ENCODE peak calls at places on chromosome 9, in eight cellular contexts. One of them, this sample, is unnamed.

GRCh38 chr9:123375725-123376132 is 19.7 kb downstream of the CRB2 start:
- DNase-seq in stomach: no peak
- DNase-seq in thyroid gland: no peak
- DNase-seq in Peyer's patch: no peak
- DNase-seq in tibial nerve: no peak
- DNase-seq in A549: no peak
- DNase-seq in prostate gland: no peak
- DNase-seq in suprapubic skin: no peak
- DNase-seq in this sample: no peak

GRCh38 chr9:101271102-101271501 is 113.7 kb downstream of the BAAT start:
- DNase-seq in suprapubic skin: no peak
- DNase-seq in Peyer's patch: no peak
- DNase-seq in A549: no peak
- DNase-seq in prostate gland: no peak
- DNase-seq in tibial nerve: no peak
- DNase-seq in stomach: no peak
- DNase-seq in thyroid gland: no peak
- DNase-seq in this sample: no peak

GRCh38 chr9:6007770-6008168 is 7.7 kb downstream of the RANBP6 start:
- DNase-seq in prostate gland: peak
- DNase-seq in A549: peak
- DNase-seq in thyroid gland: peak
- DNase-seq in tibial nerve: peak
- DNase-seq in Peyer's patch: peak
- DNase-seq in suprapubic skin: peak
- DNase-seq in stomach: peak
- DNase-seq in this sample: peak

GRCh38 chr9:94030318-94031179 is 53.7 kb upstream of the PTPDC1 start:
- DNase-seq in suprapubic skin: peak
- DNase-seq in A549: peak
- DNase-seq in prostate gland: peak
- DNase-seq in tibial nerve: peak
- DNase-seq in stomach: peak
- DNase-seq in thyroid gland: peak
- DNase-seq in Peyer's patch: peak
- DNase-seq in this sample: peak

GRCh38 chr9:89661956-89662717 is 57.3 kb downstream of the GADD45G start:
- DNase-seq in Peyer's patch: peak
- DNase-seq in prostate gland: peak
- DNase-seq in tibial nerve: peak
- DNase-seq in thyroid gland: peak
- DNase-seq in A549: peak
- DNase-seq in suprapubic skin: peak
- DNase-seq in stomach: peak
- DNase-seq in this sample: peak

GRCh38 chr9:119675951-119676350 is 306.7 kb upstream of the BRINP1 start:
- DNase-seq in Peyer's patch: no peak
- DNase-seq in A549: no peak
- DNase-seq in thyroid gland: no peak
- DNase-seq in stomach: no peak
- DNase-seq in tibial nerve: no peak
- DNase-seq in prostate gland: no peak
- DNase-seq in suprapubic skin: no peak
- DNase-seq in this sample: no peak

GRCh38 chr9:131579789-131580211 is 34.5 kb downstream of the PRRT1B start:
- DNase-seq in tibial nerve: no peak
- DNase-seq in thyroid gland: no peak
- DNase-seq in stomach: no peak
- DNase-seq in prostate gland: no peak
- DNase-seq in Peyer's patch: no peak
- DNase-seq in A549: no peak
- DNase-seq in suprapubic skin: no peak
- DNase-seq in this sample: no peak

GRCh38 chr9:14437336-14438231 is 123.6 kb upstream of the NFIB start:
- DNase-seq in Peyer's patch: no peak
- DNase-seq in suprapubic skin: no peak
- DNase-seq in prostate gland: no peak
- DNase-seq in thyroid gland: peak
- DNase-seq in stomach: no peak
- DNase-seq in tibial nerve: no peak
- DNase-seq in A549: no peak
- DNase-seq in this sample: no peak

GRCh38 chr9:98021306-98022040 is 35.1 kb upstream of the NANS start:
- DNase-seq in A549: no peak
- DNase-seq in stomach: peak
- DNase-seq in thyroid gland: peak
- DNase-seq in suprapubic skin: no peak
- DNase-seq in tibial nerve: no peak
- DNase-seq in prostate gland: no peak
- DNase-seq in Peyer's patch: no peak
- DNase-seq in this sample: no peak

GRCh38 chr9:119284118-119284517 is 85.1 kb downstream of the BRINP1 start:
- DNase-seq in tibial nerve: no peak
- DNase-seq in A549: no peak
- DNase-seq in prostate gland: no peak
- DNase-seq in suprapubic skin: no peak
- DNase-seq in Peyer's patch: no peak
- DNase-seq in stomach: no peak
- DNase-seq in thyroid gland: no peak
- DNase-seq in this sample: no peak

GRCh38 chr9:77236693-77237092 is 59.4 kb downstream of the VPS13A start:
- DNase-seq in tibial nerve: no peak
- DNase-seq in A549: no peak
- DNase-seq in prostate gland: no peak
- DNase-seq in Peyer's patch: no peak
- DNase-seq in thyroid gland: no peak
- DNase-seq in stomach: no peak
- DNase-seq in suprapubic skin: no peak
- DNase-seq in this sample: no peak

GRCh38 chr9:108575286-108575685 is 280.5 kb downstream of the ACTL7B start:
- DNase-seq in suprapubic skin: no peak
- DNase-seq in prostate gland: no peak
- DNase-seq in thyroid gland: no peak
- DNase-seq in stomach: no peak
- DNase-seq in Peyer's patch: no peak
- DNase-seq in tibial nerve: no peak
- DNase-seq in A549: no peak
- DNase-seq in this sample: no peak

GRCh38 chr9:114272739-114273431 is 50.0 kb upstream of the ORM1 start:
- DNase-seq in Peyer's patch: no peak
- DNase-seq in thyroid gland: no peak
- DNase-seq in tibial nerve: no peak
- DNase-seq in A549: no peak
- DNase-seq in stomach: no peak
- DNase-seq in suprapubic skin: peak
- DNase-seq in prostate gland: no peak
- DNase-seq in this sample: no peak

DNA sequence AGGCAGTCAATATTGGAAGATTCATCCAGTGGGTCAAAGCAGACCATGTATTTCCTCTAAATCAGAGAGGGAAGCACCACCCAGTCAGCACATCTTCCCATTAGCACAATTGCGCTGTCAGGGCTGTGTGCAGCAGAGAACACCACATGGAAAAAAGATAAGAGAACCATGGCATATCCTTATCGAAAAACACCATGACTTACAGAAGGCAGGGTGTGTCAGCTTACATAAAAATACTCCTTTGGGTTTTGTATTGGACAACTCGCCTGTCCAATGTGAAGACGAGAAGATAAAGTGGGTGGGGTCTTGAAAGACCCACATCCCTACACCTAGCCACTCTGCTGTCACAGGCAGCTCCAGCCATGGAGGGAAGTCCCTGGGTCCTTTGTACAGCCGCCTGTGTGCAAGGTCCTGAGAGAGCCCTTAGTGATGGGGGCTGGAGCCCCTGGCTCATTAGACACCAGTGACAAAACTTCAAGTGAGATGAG is 71.9 kb upstream of the SPATA31E1 start:
- DNase-seq in suprapubic skin: no peak
- DNase-seq in thyroid gland: no peak
- DNase-seq in Peyer's patch: no peak
- DNase-seq in A549: no peak
- DNase-seq in tibial nerve: no peak
- DNase-seq in prostate gland: no peak
- DNase-seq in stomach: no peak
- DNase-seq in this sample: no peak
- TF ChIP-seq POLR2A in suprapubic skin: no peak
- TF ChIP-seq POLR2A in thyroid gland: no peak
- TF ChIP-seq POLR2A in Peyer's patch: no peak
- TF ChIP-seq POLR2A in A549: no peak
- TF ChIP-seq POLR2A in tibial nerve: no peak
- TF ChIP-seq POLR2A in prostate gland: no peak
- TF ChIP-seq POLR2A in stomach: no peak
- TF ChIP-seq POLR2A in this sample: no peak

GRCh38 chr9:92176068-92176799 is 61.0 kb upstream of the SPTLC1 start:
- DNase-seq in stomach: no peak
- DNase-seq in A549: no peak
- DNase-seq in thyroid gland: no peak
- DNase-seq in prostate gland: no peak
- DNase-seq in suprapubic skin: no peak
- DNase-seq in tibial nerve: no peak
- DNase-seq in Peyer's patch: no peak
- DNase-seq in this sample: no peak
- TF ChIP-seq CTCF in stomach: no peak
- TF ChIP-seq CTCF in A549: no peak
- TF ChIP-seq CTCF in thyroid gland: no peak
- TF ChIP-seq CTCF in prostate gland: no peak
- TF ChIP-seq CTCF in suprapubic skin: no peak
- TF ChIP-seq CTCF in tibial nerve: no peak
- TF ChIP-seq CTCF in Peyer's patch: no peak
- TF ChIP-seq CTCF in this sample: no peak

GRCh38 chr9:212265-212664 is 2.4 kb upstream of the DOCK8 start:
- DNase-seq in prostate gland: no peak
- DNase-seq in thyroid gland: no peak
- DNase-seq in A549: no peak
- DNase-seq in suprapubic skin: no peak
- DNase-seq in stomach: no peak
- DNase-seq in Peyer's patch: no peak
- DNase-seq in tibial nerve: no peak
- DNase-seq in this sample: no peak

GRCh38 chr9:211036-211435 is 3.6 kb upstream of the DOCK8 start:
- DNase-seq in thyroid gland: no peak
- DNase-seq in prostate gland: no peak
- DNase-seq in Peyer's patch: no peak
- DNase-seq in A549: no peak
- DNase-seq in suprapubic skin: no peak
- DNase-seq in tibial nerve: no peak
- DNase-seq in stomach: no peak
- DNase-seq in this sample: no peak

GRCh38 chr9:215631-216155 is 1.0 kb downstream of the DOCK8 start:
- DNase-seq in stomach: no peak
- DNase-seq in tibial nerve: no peak
- DNase-seq in thyroid gland: no peak
- DNase-seq in A549: no peak
- DNase-seq in Peyer's patch: no peak
- DNase-seq in suprapubic skin: no peak
- DNase-seq in prostate gland: no peak
- DNase-seq in this sample: no peak

GRCh38 chr9:211557-211956 is 3.1 kb upstream of the DOCK8 start:
- DNase-seq in tibial nerve: no peak
- DNase-seq in suprapubic skin: no peak
- DNase-seq in stomach: no peak
- DNase-seq in Peyer's patch: no peak
- DNase-seq in prostate gland: no peak
- DNase-seq in thyroid gland: no peak
- DNase-seq in A549: no peak
- DNase-seq in this sample: no peak

DNA sequence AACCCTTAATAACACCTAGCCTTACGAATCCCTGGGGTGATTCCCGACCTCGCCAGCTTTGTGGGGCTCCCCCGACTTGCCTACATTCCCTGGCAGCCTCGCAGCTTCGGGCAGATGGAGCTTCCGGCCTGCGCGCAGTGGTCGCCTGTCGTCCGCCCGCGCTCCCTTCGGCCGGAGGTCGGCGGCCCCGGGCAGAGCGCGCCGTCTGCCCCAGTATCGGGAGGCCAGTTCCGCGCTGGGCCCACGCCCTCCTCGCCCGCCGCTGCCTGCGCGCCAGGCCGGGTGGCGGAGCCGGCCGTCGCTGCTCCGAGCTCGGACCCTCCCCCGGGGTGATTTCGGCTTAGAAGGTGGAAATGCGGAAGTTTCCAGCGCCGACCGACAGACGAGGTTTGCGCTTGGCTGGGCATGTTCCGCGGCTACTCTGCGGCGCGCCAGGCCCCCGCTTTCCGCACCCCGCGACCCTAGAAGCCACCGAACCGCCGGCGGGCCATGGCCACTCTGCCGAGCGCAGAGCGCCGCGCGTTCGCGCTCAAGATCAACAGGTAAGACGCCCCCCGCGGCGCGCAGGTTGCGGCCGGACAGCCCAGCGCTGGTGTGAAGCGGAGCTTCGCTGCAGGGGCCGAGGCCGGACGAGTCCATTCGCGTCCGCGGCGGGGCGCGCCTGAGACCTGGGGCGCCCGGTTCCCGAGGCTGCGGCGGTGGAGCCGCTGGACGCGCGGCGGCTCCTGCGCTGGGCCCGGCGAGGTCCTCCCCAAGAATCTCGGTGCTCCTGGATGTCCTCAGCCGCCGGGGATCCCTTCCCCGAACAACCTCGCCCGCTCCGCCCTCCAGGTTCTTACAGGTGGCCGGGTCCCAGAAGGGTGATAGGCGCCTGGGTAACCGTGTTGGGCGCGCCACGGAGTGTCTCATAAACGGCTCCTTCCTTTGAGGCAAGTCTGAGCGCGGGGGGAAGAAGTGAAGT is at the start of gene DOCK8:
- DNase-seq in A549: peak
- DNase-seq in suprapubic skin: peak
- DNase-seq in tibial nerve: peak
- DNase-seq in Peyer's patch: peak
- DNase-seq in prostate gland: peak
- DNase-seq in stomach: peak
- DNase-seq in thyroid gland: peak
- DNase-seq in this sample: peak
- TF ChIP-seq POLR2A in A549: no peak
- TF ChIP-seq POLR2A in suprapubic skin: no peak
- TF ChIP-seq POLR2A in tibial nerve: peak
- TF ChIP-seq POLR2A in Peyer's patch: no peak
- TF ChIP-seq POLR2A in prostate gland: peak
- TF ChIP-seq POLR2A in stomach: no peak
- TF ChIP-seq POLR2A in thyroid gland: peak
- TF ChIP-seq POLR2A in this sample: no peak

DNA sequence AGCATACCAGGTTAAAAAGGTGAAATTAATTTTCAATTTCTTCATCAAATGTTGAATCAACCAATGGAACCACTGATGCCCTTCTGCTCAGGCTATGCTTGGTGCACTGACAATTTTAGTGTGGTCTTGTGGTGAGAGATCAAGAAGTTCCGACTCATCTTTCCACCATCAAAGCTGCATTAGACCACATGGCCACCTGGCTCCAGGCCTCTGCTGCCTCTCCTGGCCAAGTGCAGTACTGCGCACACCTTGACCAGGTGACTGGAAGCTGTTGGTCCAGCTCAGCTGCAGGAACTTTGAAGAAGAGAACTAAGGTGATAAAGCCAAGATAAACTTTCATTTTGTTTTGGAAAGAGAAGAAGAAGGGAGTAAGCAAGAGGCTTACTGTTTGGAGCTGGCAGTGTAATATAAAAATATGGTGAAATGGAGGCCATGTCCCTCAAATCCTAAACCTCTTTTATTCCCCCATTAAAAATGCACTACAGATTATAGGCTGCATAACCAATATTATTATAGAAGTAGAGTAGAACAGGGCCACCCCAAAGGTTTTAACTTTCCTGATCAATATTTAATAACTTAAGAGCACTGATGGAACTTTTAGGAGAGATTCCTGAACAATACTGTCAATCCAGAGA is 315.5 kb upstream of the C9orf72 start:
- DNase-seq in prostate gland: no peak
- DNase-seq in tibial nerve: no peak
- DNase-seq in stomach: peak
- DNase-seq in suprapubic skin: no peak
- DNase-seq in thyroid gland: peak
- DNase-seq in A549: peak
- DNase-seq in Peyer's patch: no peak
- DNase-seq in this sample: no peak
- TF ChIP-seq CTCF in prostate gland: no peak
- TF ChIP-seq CTCF in tibial nerve: peak
- TF ChIP-seq CTCF in stomach: peak
- TF ChIP-seq CTCF in suprapubic skin: no peak
- TF ChIP-seq CTCF in thyroid gland: peak
- TF ChIP-seq CTCF in A549: peak
- TF ChIP-seq CTCF in Peyer's patch: peak
- TF ChIP-seq CTCF in this sample: no peak

This sample was measured in lower leg skin.